ENCODE peak calls at places on chromosomes 6 and 20, in four cellular contexts. One of them, this sample, is unnamed.

GRCh38 chr20:40255368-40255767 is 433.7 kb downstream of the MAFB start:
- DNase-seq in NCI-H510A treated with DMSO at 0.1 percent for 48 hours: no peak
- DNase-seq in HCEC 1CT: no peak
- DNase-seq in kidney: no peak
- DNase-seq in this sample: no peak

GRCh38 chr6:87702589-87702945 is 534 bp upstream of the AKIRIN2 start:
- DNase-seq in kidney: no peak
- DNase-seq in NCI-H510A treated with DMSO at 0.1 percent for 48 hours: peak
- DNase-seq in HCEC 1CT: peak
- DNase-seq in this sample: peak

GRCh38 chr6:170067257-170067656 is 223.6 kb downstream of the DLL1 start:
- DNase-seq in HCEC 1CT: no peak
- DNase-seq in kidney: peak
- DNase-seq in NCI-H510A treated with DMSO at 0.1 percent for 48 hours: no peak
- DNase-seq in this sample: no peak

GRCh38 chr6:61751986-61752385 is 534.0 kb downstream of the KHDRBS2 start:
- DNase-seq in HCEC 1CT: no peak
- DNase-seq in NCI-H510A treated with DMSO at 0.1 percent for 48 hours: no peak
- DNase-seq in kidney: no peak
- DNase-seq in this sample: no peak

GRCh38 chr20:25288291-25289181 is 40.7 kb downstream of the PYGB start:
- DNase-seq in NCI-H510A treated with DMSO at 0.1 percent for 48 hours: no peak
- DNase-seq in HCEC 1CT: no peak
- DNase-seq in kidney: peak
- DNase-seq in this sample: no peak

GRCh38 chr6:31328355-31328960 is 28.5 kb downstream of the HLA-B start:
- DNase-seq in HCEC 1CT: no peak
- DNase-seq in NCI-H510A treated with DMSO at 0.1 percent for 48 hours: no peak
- DNase-seq in kidney: no peak
- DNase-seq in this sample: no peak

GRCh38 chr20:3465301-3465700 is 5.5 kb upstream of the ATRN start:
- DNase-seq in NCI-H510A treated with DMSO at 0.1 percent for 48 hours: no peak
- DNase-seq in HCEC 1CT: no peak
- DNase-seq in kidney: no peak
- DNase-seq in this sample: no peak

GRCh38 chr20:23048283-23049200 is 930 bp downstream of the THBD start:
- DNase-seq in kidney: peak
- DNase-seq in HCEC 1CT: no peak
- DNase-seq in NCI-H510A treated with DMSO at 0.1 percent for 48 hours: peak
- DNase-seq in this sample: no peak

GRCh38 chr20:53077373-53078205 is 105.4 kb downstream of the TSHZ2 start:
- DNase-seq in HCEC 1CT: no peak
- DNase-seq in kidney: no peak
- DNase-seq in NCI-H510A treated with DMSO at 0.1 percent for 48 hours: no peak
- DNase-seq in this sample: no peak

GRCh38 chr20:7858851-7859250 is 81.4 kb downstream of the HAO1 start:
- DNase-seq in kidney: no peak
- DNase-seq in NCI-H510A treated with DMSO at 0.1 percent for 48 hours: no peak
- DNase-seq in HCEC 1CT: peak
- DNase-seq in this sample: no peak